ENCODE peak calls at places on chromosomes 13 and 19, in four cellular contexts. U is BJ, B is spleen, H is H9. R is an unnamed sample.

GRCh38 chr19:45251452-45252354 is 632 bp downstream of the MARK4 start:
- DNase-seq in U (no peak), B (peak; percentile 84), H (no peak), R (peak; percentile 50)

GRCh38 chr13:92775631-92776030 is 451.0 kb upstream of the GPC6 start:
- DNase-seq in U (no peak), B (no peak), H (no peak), R (no peak)

GRCh38 chr19:13597625-13598024 is 91.3 kb upstream of the CACNA1A start:
- DNase-seq in U (no peak), B (no peak), H (peak; percentile 60), R (peak; percentile 58)

GRCh38 chr13:67267136-67267535 is 37.0 kb upstream of the PCDH9 start:
- DNase-seq in U (no peak), B (no peak), H (no peak), R (no peak)

GRCh38 chr19:5285955-5286354 is 54.7 kb downstream of the PTPRS start:
- DNase-seq in U (no peak), B (no peak), H (no peak), R (no peak)

GRCh38 chr13:28535734-28536133 is 40.8 kb upstream of the FLT1 start:
- DNase-seq in U (no peak), B (no peak), H (no peak), R (no peak)

GRCh38 chr13:28347456-28348371 is 147.2 kb downstream of the FLT1 start:
- DNase-seq in U (no peak), B (no peak), H (no peak), R (no peak)

GRCh38 chr19:48108997-48109782 is 1.4 kb downstream of the PLA2G4C start:
- DNase-seq in U (no peak), B (no peak), H (no peak), R (no peak)

GRCh38 chr13:60627071-60627686 is 230.2 kb downstream of the TDRD3 start:
- DNase-seq in U (no peak), B (no peak), H (peak; percentile 73), R (peak; percentile 73)

GRCh38 chr13:48068036-48068435 is 26.9 kb downstream of the MED4 start:
- DNase-seq in U (no peak), B (no peak), H (no peak), R (no peak)

GRCh38 chr13:39930544-39931444 is 275.3 kb downstream of the COG6 start:
- DNase-seq in U (no peak), B (no peak), H (no peak), R (no peak)

GRCh38 chr13:101390461-101390860 is 25.8 kb downstream of the NALCN start:
- DNase-seq in U (peak; percentile 53), B (no peak), H (no peak), R (no peak)

GRCh38 chr13:114148521-114148855 is 16.1 kb upstream of the RASA3 start:
- DNase-seq in U (no peak), B (no peak), H (no peak), R (no peak)

GRCh38 chr13:89470901-89471300 is 1799.7 kb downstream of the SLITRK5 start:
- DNase-seq in U (no peak), B (no peak), H (no peak), R (no peak)

DNA sequence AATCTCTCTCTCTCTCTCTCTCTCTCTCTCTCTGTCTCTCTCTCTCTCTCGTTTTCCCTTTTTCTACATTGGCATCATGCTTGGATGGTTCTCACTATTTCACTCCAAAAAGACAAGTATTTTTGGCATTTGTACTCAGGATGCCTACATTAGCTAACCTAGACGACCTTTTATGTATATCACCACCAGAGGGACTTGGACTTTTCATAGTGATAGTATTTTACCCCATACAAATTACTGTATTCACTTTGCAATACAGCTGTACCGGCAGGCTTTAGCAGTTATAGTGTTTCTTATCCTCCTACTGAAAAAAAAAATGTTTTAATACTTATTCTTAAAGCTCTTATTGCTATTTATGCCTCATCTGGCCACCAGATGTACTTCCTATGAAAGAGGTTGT is 687.2 kb upstream of the KLHL1 start:
- DNase-seq in U (no peak), B (no peak), H (no peak), R (no peak)
- TF ChIP-seq CTCF in U (no peak), B (no peak), H (peak; percentile 44), R (peak; percentile 49)

DNA sequence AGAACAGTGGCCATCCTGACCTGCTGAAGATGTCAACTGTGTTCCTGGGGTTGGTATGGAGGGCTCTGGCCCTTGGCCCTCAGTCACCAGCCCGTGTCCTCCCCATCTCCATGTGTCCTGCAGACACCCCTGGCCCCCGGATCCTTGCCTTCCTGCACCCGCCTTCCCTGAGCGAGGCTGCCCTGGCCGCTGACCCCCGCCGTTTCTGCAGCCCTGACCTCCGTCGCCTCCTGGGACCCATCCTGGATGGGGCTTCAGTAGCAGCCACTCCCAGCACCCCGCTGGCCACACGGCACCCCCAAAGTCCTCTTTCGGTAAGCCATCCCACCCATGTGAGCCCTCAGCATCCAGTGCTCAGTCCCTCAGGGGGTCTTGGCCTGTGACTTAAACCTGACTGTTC is 24.8 kb downstream of the HIF3A start:
- DNase-seq in U (no peak), B (no peak), H (no peak), R (no peak)
- TF ChIP-seq CTCF in U (no peak), B (no peak), H (no peak), R (no peak)

DNA sequence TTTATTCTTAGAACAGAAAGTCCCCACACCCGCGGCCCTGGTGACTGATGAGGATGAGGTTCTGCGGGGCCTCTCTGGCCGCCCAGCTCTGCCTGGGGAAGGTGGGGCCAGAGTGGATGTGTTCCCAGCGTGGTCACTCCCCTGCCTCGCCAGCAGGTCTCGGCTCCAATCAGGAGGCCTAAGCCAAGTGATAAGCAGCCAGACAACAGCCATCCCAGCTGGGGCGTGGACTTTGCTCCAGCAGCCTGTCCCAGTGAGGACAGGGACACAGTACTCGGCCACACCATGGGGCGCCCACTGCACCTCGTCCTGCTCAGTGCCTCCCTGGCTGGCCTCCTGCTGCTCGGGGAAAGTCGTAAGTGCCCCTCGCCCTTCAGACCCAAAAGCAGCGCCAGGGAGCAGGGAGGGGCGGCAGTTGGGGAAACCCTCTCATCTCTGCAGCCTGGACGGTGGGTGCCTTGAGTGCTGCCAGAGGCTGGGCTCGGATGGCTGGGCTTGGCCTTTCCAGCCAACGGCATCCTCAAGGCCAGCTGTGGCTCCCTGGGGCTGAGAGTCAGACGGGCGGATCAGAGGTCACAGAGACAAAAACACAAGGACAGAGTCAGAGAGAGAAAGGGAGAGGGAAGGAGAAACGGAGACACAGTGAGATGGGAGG is at the start of gene F10:
- DNase-seq in U (peak; percentile 34), B (peak; percentile 64), H (peak; percentile 88), R (peak; percentile 40)
- TF ChIP-seq CTCF in U (no peak), B (no peak), H (no peak), R (no peak)

GRCh38 chr19:44142014-44142523 is 715 bp downstream of the ZNF234 start:
- DNase-seq in U (no peak), B (no peak), H (no peak), R (no peak)

GRCh38 chr19:44141191-44142013 is at the start of gene ZNF234:
- DNase-seq in U (peak; percentile 49), B (peak; percentile 90), H (peak; percentile 65), R (peak; percentile 75)
- TF ChIP-seq CTCF in U (peak; percentile 12), B (no peak), H (no peak), R (no peak)

GRCh38 chr13:38922170-38922569 is 68.5 kb downstream of the STOML3 start:
- DNase-seq in U (no peak), B (no peak), H (no peak), R (no peak)

DNA sequence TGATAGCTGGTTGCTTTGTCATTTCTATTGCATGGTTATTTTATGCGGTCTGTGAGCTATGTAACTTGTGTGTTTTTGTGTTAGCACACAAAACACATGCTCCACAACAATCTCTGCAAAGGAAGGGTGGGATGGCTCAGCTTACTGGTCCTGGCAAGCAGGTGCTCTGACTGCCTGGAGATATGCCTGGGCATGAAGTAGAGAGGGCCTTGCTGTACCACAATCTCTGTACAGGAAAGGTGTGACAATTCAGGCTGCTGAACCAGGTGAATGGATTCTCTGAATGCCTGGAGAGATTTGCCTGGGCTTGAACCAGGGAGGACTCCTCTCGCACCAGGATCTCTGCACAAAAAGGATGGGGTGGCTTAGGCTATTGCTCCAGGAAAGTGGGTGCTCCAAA is 69.5 kb downstream of the STOML3 start:
- DNase-seq in U (no peak), B (no peak), H (no peak), R (no peak)
- TF ChIP-seq CTCF in U (no peak), B (no peak), H (no peak), R (no peak)

DNA sequence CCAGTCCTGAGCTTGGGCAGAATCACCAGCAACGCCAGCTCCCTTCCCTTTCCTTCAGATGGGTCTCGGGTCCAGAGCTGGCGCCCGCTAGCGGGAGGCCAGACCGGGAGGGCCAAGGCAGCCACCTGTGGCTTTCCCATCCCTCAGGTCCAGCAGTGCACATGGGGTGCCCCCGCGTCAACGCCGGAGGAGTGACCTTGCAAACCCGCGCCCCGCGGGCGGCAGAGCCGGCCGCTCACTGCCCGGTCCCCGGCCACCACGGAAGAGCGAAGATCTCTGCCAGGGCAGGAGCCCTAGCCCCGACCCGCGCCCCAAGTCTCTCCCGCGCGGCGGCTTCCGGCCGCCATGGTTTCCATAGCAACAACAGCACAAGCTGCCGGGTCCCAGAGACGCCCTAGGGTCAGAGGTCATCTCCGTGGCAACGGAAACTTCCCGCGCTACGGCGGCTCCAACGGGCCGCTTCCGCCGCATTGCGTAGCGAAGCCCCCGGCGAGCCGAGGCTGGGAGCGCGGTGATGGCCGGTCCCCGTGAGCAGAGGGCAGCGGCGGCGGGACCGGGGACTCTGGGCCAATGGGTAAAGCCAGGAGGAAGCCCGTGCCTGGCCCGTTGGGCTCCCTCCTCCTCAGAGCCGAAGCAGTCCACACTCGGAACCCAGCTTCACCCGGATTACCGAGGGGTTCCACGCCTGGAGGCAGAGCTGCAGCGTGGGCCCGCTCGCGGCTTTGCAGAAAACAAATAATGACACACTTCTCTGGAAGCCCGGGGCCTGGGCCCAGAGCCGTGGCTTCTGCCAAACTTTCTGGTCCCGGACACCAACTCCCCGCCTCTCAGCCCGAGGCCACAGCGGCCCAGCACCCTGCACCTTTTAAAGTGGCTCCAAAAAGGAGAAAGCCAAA is 7.4 kb downstream of the FGF14 start:
- DNase-seq in U (peak; percentile 20), B (peak; percentile 96), H (peak; percentile 96), R (peak; percentile 97)
- TF ChIP-seq CTCF in U (peak; percentile 51), B (no peak), H (peak; percentile 49), R (no peak)

GRCh38 chr19:8659905-8660304 is 29.5 kb downstream of the NFILZ start:
- DNase-seq in U (no peak), B (no peak), H (no peak), R (no peak)

GRCh38 chr19:8655340-8655709 is 24.9 kb downstream of the NFILZ start:
- DNase-seq in U (no peak), B (no peak), H (no peak), R (no peak)

GRCh38 chr19:8657869-8658268 is 27.4 kb downstream of the NFILZ start:
- DNase-seq in U (no peak), B (no peak), H (no peak), R (no peak)

DNA sequence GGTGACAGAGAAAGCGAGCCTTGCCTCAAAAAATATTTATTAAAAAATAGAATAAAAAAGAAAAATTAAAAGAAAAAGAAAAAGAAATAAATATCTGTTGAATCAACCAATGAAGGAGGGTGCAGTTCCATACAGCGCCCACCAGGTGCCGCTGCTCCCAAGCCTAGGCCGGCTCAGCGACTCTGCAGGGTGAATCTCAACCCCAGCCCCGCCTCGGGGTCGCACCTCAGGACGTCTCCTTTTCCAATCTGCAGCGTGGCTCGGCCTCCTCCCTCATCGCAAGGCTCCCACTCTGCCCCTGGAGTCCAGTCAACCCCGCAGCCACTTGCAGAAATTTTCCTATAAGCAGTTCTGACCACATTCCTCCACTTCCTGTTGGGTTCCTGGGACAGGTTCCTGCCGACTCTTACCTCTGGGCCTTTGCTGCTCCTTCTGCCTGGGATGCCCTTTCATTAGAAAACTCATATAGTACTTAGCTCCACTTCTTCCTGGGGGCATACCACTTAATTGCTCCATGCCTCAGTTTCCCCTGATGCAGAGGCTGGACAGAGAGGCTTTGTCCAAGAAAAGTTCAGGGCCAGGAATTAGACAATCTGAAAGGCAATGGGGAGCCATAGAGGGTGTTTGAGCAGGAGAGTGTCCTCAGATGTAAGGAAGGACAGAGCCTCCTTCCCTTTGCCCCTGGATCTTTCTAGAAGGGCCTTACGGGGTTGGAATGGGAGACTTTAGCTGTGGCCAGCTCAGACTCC is 24.3 kb downstream of the NFILZ start:
- DNase-seq in U (no peak), B (peak; percentile 90), H (peak; percentile 75), R (peak; percentile 77)
- TF ChIP-seq CTCF in U (peak; percentile 95), B (peak; percentile 97), H (peak; percentile 100), R (peak; percentile 99)

R was measured in glutamatergic neuron.